ENCODE peak calls at places on chromosome 4, in ten cellular contexts. V is neural crest cell; W is CD4-positive, alpha-beta T cell; D is cardiac fibroblast; X is GM10248; U is HFFc6; F is mucosa of descending colon; A is ascending aorta; M is colonic mucosa; K is neural progenitor cell. T is an unnamed sample.

GRCh38 chr4:87679449-87680169 is 29.5 kb downstream of the DMP1 start:
- DNase-seq in V (peak; percentile 69), W (peak; percentile 2), D (peak; percentile 75), X (peak; percentile 22), U (peak; percentile 28), F (peak; percentile 27), A (no peak), M (no peak), K (peak; percentile 84), T (peak; percentile 12)

GRCh38 chr4:88291003-88291402 is 6.6 kb upstream of the PPM1K start:
- DNase-seq in V (no peak), W (no peak), D (peak; percentile 74), X (no peak), U (no peak), F (no peak), A (no peak), M (no peak), K (no peak), T (no peak)

GRCh38 chr4:24956763-24957162 is 43.9 kb upstream of the CCDC149 start:
- DNase-seq in V (no peak), W (no peak), D (no peak), X (no peak), U (no peak), F (no peak), A (no peak), M (no peak), K (no peak), T (no peak)

GRCh38 chr4:107719211-107719926 is 665 bp downstream of the PAPSS1 start:
- DNase-seq in V (no peak), W (peak; percentile 16), D (peak; percentile 36), X (peak; percentile 17), U (peak; percentile 32), F (no peak), A (no peak), M (no peak), K (no peak), T (no peak)

GRCh38 chr4:153467154-153467896 is 1.2 kb downstream of the TMEM131L start:
- DNase-seq in V (no peak), W (no peak), D (no peak), X (peak; percentile 90), U (no peak), F (peak; percentile 85), A (no peak), M (peak; percentile 90), K (peak; percentile 44), T (peak; percentile 88)

GRCh38 chr4:141158219-141158618 is 24.9 kb upstream of the RNF150 start:
- DNase-seq in V (no peak), W (no peak), D (peak; percentile 55), X (peak; percentile 25), U (peak; percentile 32), F (no peak), A (no peak), M (no peak), K (peak; percentile 35), T (no peak)

GRCh38 chr4:156190606-156191005 is 236.9 kb upstream of the CTSO start:
- DNase-seq in V (no peak), W (no peak), D (peak; percentile 34), X (no peak), U (peak; percentile 33), F (no peak), A (no peak), M (no peak), K (no peak), T (no peak)

GRCh38 chr4:41853973-41854372 is 81.3 kb upstream of the TMEM33 start:
- DNase-seq in V (no peak), W (no peak), D (no peak), X (no peak), U (no peak), F (no peak), A (no peak), M (no peak), K (no peak), T (no peak)

GRCh38 chr4:70269674-70270073 is 27.3 kb downstream of the CSN3 start:
- DNase-seq in V (no peak), W (no peak), D (no peak), X (no peak), U (no peak), F (no peak), A (no peak), M (no peak), K (peak; percentile 12), T (no peak)
- TF ChIP-seq CTCF in V (no peak), W (no peak), D (no peak), X (no peak), U (no peak), F (no peak), A (no peak), M (no peak), K (peak; percentile 43), T (no peak)

GRCh38 chr4:121698119-121698732 is 1.4 kb upstream of the ANXA5 start:
- DNase-seq in V (no peak), W (no peak), D (peak; percentile 50), X (no peak), U (no peak), F (no peak), A (no peak), M (no peak), K (no peak), T (no peak)

GRCh38 chr4:121693450-121693849 is 3.3 kb downstream of the ANXA5 start:
- DNase-seq in V (no peak), W (no peak), D (no peak), X (no peak), U (no peak), F (no peak), A (no peak), M (no peak), K (no peak), T (no peak)

GRCh38 chr4:121697626-121698025 is 846 bp upstream of the ANXA5 start:
- DNase-seq in V (no peak), W (no peak), D (no peak), X (peak; percentile 15), U (no peak), F (no peak), A (no peak), M (no peak), K (no peak), T (peak; percentile 26)

GRCh38 chr4:121696641-121697461 is at the start of gene ANXA5:
- DNase-seq in V (peak; percentile 66), W (peak; percentile 26), D (peak; percentile 93), X (peak; percentile 86), U (peak; percentile 88), F (peak; percentile 93), A (peak; percentile 63), M (peak; percentile 88), K (peak; percentile 89), T (peak; percentile 53)

DNA sequence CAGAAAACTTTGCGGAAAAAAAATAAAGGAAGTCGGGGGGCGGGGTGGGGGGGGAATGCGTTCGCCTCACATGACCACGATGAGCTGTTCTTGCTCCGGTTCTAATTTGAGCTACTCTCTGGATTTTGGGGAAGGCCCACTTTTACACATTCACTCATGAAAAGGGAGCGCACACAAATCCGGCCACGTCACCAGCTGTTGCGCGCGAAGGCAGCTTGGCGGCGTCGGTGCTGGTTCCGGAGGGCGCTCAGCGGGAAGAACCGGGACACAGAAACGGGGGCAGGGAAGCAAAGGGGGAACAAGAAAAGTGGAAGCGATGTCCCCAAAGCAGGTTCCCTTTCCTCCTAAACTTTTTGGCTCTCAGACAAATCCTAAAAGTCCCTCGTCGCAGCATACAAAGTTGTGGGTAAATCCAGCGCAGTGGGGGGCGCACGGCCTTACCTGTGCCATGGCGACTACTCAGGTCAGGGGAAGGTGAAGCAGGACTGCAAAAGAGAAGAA is 590 bp downstream of the ANXA5 start:
- DNase-seq in V (no peak), W (peak; percentile 24), D (peak; percentile 87), X (peak; percentile 32), U (peak; percentile 82), F (peak; percentile 80), A (peak; percentile 79), M (peak; percentile 77), K (peak; percentile 44), T (peak; percentile 34)
- TF ChIP-seq CTCF in V (no peak), W (peak; percentile 29), D (no peak), X (peak; percentile 11), U (no peak), F (peak; percentile 17), A (peak; percentile 31), M (no peak), K (no peak), T (peak; percentile 8)

DNA sequence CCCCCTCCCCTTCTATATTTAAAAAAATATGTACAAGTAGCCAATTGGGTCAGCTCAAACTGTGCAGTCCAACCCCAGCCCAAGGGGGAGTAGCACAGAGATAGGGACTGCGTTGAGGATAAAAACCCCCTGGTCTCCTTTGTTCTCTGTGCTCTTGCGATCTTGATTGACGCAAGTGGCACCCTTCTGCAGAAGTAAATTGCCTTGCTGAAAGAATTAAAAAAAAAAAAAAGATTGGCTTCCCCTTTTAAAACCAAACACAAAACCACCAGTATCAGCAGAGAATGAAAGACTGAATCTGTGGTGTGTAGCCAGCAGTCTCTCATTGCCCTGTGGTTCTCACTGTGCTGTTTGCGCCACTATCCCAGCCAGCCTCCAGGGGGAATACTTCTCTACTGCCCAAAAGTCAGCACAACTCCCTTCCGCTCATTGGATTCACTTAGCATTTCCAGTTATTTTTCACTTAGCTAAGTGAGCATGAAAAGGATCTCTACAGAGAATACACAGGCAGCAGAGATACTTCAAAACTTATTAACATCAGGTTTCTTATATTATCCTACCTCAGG is 29.7 kb downstream of the MANBA start:
- DNase-seq in V (no peak), W (no peak), D (no peak), X (no peak), U (no peak), F (no peak), A (no peak), M (no peak), K (peak; percentile 46), T (no peak)
- TF ChIP-seq CTCF in V (no peak), W (no peak), D (peak; percentile 12), X (no peak), U (peak; percentile 41), F (no peak), A (no peak), M (no peak), K (peak; percentile 64), T (no peak)

GRCh38 chr4:77878176-77878575 is 15.5 kb downstream of the MRPL1 start:
- DNase-seq in V (no peak), W (no peak), D (no peak), X (no peak), U (no peak), F (no peak), A (no peak), M (no peak), K (no peak), T (no peak)

GRCh38 chr4:77880784-77881183 is 18.2 kb downstream of the MRPL1 start:
- DNase-seq in V (no peak), W (no peak), D (no peak), X (no peak), U (no peak), F (no peak), A (no peak), M (no peak), K (no peak), T (no peak)

GRCh38 chr4:77877771-77878170 is 15.1 kb downstream of the MRPL1 start:
- DNase-seq in V (no peak), W (no peak), D (no peak), X (no peak), U (no peak), F (no peak), A (no peak), M (no peak), K (no peak), T (no peak)

GRCh38 chr4:77877167-77877566 is 14.5 kb downstream of the MRPL1 start:
- DNase-seq in V (no peak), W (no peak), D (no peak), X (no peak), U (no peak), F (no peak), A (no peak), M (no peak), K (no peak), T (no peak)

DNA sequence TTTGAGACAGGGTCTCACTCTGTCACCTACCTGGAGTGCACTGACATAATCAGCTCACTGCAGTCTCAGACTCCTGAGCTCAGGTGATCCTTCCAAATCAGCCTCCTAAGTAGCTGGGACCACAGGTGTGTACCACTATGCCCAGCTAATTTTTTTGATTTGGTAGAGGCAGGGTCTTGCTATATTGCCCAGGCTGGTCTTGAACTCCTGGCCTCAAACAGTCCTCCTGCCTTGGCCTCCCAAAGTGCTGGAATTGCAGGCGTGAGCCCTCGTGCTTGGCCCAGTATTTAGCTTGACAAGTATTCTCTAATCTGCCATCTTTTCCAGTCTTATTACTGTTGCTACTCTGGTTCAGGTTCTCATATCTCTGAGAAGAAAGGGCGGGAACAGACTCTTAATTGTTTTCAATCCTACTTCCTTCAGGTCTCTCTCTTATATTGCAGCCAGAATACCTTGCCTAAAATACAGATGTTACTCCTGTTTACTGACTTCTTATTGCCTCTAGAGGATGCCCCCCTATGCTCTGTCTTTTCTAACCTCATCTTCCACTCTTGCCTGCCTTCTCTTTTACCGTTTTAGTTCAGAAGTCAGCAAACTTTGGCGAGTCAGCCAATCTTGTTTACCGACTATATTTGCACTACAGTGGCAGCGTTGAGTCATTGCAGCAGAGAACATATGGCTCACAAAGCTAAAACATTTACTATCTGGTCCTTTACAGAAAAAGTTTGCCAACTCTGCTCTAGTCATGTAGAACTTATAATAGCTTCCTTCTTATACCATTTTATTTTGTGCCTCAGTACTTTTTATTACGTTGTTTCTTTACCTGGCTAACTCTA is 19.0 kb downstream of the MRPL1 start:
- DNase-seq in V (no peak), W (no peak), D (peak; percentile 17), X (no peak), U (no peak), F (no peak), A (no peak), M (peak; percentile 35), K (no peak), T (no peak)
- TF ChIP-seq CTCF in V (no peak), W (no peak), D (no peak), X (no peak), U (no peak), F (no peak), A (no peak), M (no peak), K (no peak), T (no peak)